ENCODE peak calls at places on chromosomes 7 and 10, in ten cellular contexts. One of them, this sample, is unnamed.

GRCh38 chr10:132575320-132576201 is 38.0 kb downstream of the INPP5A start:
- DNase-seq in GM12891: peak; percentile 46
- DNase-seq in IMR-90: peak; percentile 91
- DNase-seq in Right ventricle myocardium inferior: peak; percentile 76
- DNase-seq in A172: peak; percentile 60
- DNase-seq in Kasumi-1: peak; percentile 95
- DNase-seq in foreskin melanocyte: no peak
- DNase-seq in EH: peak; percentile 96
- DNase-seq in Calu3: peak; percentile 68
- DNase-seq in NCI-H1105 treated with DMSO at 0.1 percent for 48 hours: no peak
- DNase-seq in this sample: peak; percentile 84

GRCh38 chr7:116433246-116433645 is 66.3 kb upstream of the CAV2 start:
- DNase-seq in GM12891: no peak
- DNase-seq in IMR-90: no peak
- DNase-seq in Right ventricle myocardium inferior: no peak
- DNase-seq in A172: no peak
- DNase-seq in Kasumi-1: no peak
- DNase-seq in foreskin melanocyte: no peak
- DNase-seq in EH: peak; percentile 57
- DNase-seq in Calu3: no peak
- DNase-seq in NCI-H1105 treated with DMSO at 0.1 percent for 48 hours: no peak
- DNase-seq in this sample: no peak

GRCh38 chr10:113735913-113736312 is 15.6 kb upstream of the PLEKHS1 start:
- DNase-seq in GM12891: no peak
- DNase-seq in IMR-90: no peak
- DNase-seq in Right ventricle myocardium inferior: no peak
- DNase-seq in A172: no peak
- DNase-seq in Kasumi-1: no peak
- DNase-seq in foreskin melanocyte: no peak
- DNase-seq in EH: peak; percentile 22
- DNase-seq in Calu3: peak; percentile 27
- DNase-seq in NCI-H1105 treated with DMSO at 0.1 percent for 48 hours: peak; percentile 69
- DNase-seq in this sample: no peak

GRCh38 chr7:151252961-151253691 is 4.6 kb upstream of the SMARCD3 start:
- DNase-seq in GM12891: no peak
- DNase-seq in IMR-90: no peak
- DNase-seq in Right ventricle myocardium inferior: peak; percentile 50
- DNase-seq in A172: no peak
- DNase-seq in Kasumi-1: no peak
- DNase-seq in foreskin melanocyte: no peak
- DNase-seq in EH: peak; percentile 32
- DNase-seq in Calu3: no peak
- DNase-seq in NCI-H1105 treated with DMSO at 0.1 percent for 48 hours: no peak
- DNase-seq in this sample: no peak

GRCh38 chr10:19325581-19325980 is 277.0 kb downstream of the MALRD1 start:
- DNase-seq in GM12891: no peak
- DNase-seq in IMR-90: peak; percentile 15
- DNase-seq in Right ventricle myocardium inferior: no peak
- DNase-seq in A172: peak; percentile 18
- DNase-seq in Kasumi-1: no peak
- DNase-seq in foreskin melanocyte: no peak
- DNase-seq in EH: no peak
- DNase-seq in Calu3: no peak
- DNase-seq in NCI-H1105 treated with DMSO at 0.1 percent for 48 hours: no peak
- DNase-seq in this sample: no peak

GRCh38 chr10:91520657-91521056 is 110.5 kb downstream of the HECTD2 start:
- DNase-seq in GM12891: no peak
- DNase-seq in IMR-90: no peak
- DNase-seq in Right ventricle myocardium inferior: no peak
- DNase-seq in A172: no peak
- DNase-seq in Kasumi-1: peak; percentile 40
- DNase-seq in foreskin melanocyte: no peak
- DNase-seq in EH: no peak
- DNase-seq in Calu3: no peak
- DNase-seq in NCI-H1105 treated with DMSO at 0.1 percent for 48 hours: no peak
- DNase-seq in this sample: no peak

GRCh38 chr7:75944507-75944906 is 29.6 kb downstream of the POR start:
- DNase-seq in GM12891: no peak
- DNase-seq in IMR-90: no peak
- DNase-seq in Right ventricle myocardium inferior: no peak
- DNase-seq in A172: no peak
- DNase-seq in Kasumi-1: no peak
- DNase-seq in foreskin melanocyte: no peak
- DNase-seq in EH: no peak
- DNase-seq in Calu3: no peak
- DNase-seq in NCI-H1105 treated with DMSO at 0.1 percent for 48 hours: no peak
- DNase-seq in this sample: no peak

GRCh38 chr7:81846398-81846797 is 76.6 kb upstream of the HGF start:
- DNase-seq in GM12891: no peak
- DNase-seq in IMR-90: peak; percentile 74
- DNase-seq in Right ventricle myocardium inferior: no peak
- DNase-seq in A172: no peak
- DNase-seq in Kasumi-1: peak; percentile 93
- DNase-seq in foreskin melanocyte: peak; percentile 56
- DNase-seq in EH: peak; percentile 65
- DNase-seq in Calu3: no peak
- DNase-seq in NCI-H1105 treated with DMSO at 0.1 percent for 48 hours: no peak
- DNase-seq in this sample: no peak

GRCh38 chr10:86666538-86666937 is 1.8 kb upstream of the LDB3 start:
- DNase-seq in GM12891: no peak
- DNase-seq in IMR-90: no peak
- DNase-seq in Right ventricle myocardium inferior: peak; percentile 80
- DNase-seq in A172: no peak
- DNase-seq in Kasumi-1: no peak
- DNase-seq in foreskin melanocyte: no peak
- DNase-seq in EH: no peak
- DNase-seq in Calu3: no peak
- DNase-seq in NCI-H1105 treated with DMSO at 0.1 percent for 48 hours: no peak
- DNase-seq in this sample: no peak

GRCh38 chr10:118301211-118301610 is 40.9 kb downstream of the FAM204A start:
- DNase-seq in GM12891: no peak
- DNase-seq in IMR-90: no peak
- DNase-seq in Right ventricle myocardium inferior: no peak
- DNase-seq in A172: no peak
- DNase-seq in Kasumi-1: no peak
- DNase-seq in foreskin melanocyte: no peak
- DNase-seq in EH: no peak
- DNase-seq in Calu3: no peak
- DNase-seq in NCI-H1105 treated with DMSO at 0.1 percent for 48 hours: no peak
- DNase-seq in this sample: no peak

GRCh38 chr7:39459606-39460090 is 106.6 kb upstream of the YAE1 start:
- DNase-seq in GM12891: no peak
- DNase-seq in IMR-90: no peak
- DNase-seq in Right ventricle myocardium inferior: no peak
- DNase-seq in A172: no peak
- DNase-seq in Kasumi-1: no peak
- DNase-seq in foreskin melanocyte: peak; percentile 78
- DNase-seq in EH: no peak
- DNase-seq in Calu3: no peak
- DNase-seq in NCI-H1105 treated with DMSO at 0.1 percent for 48 hours: no peak
- DNase-seq in this sample: no peak

GRCh38 chr7:4683884-4684565 is 1.9 kb downstream of the FOXK1 start:
- DNase-seq in GM12891: no peak
- DNase-seq in IMR-90: peak; percentile 87
- DNase-seq in Right ventricle myocardium inferior: peak; percentile 80
- DNase-seq in A172: peak; percentile 85
- DNase-seq in Kasumi-1: no peak
- DNase-seq in foreskin melanocyte: peak; percentile 52
- DNase-seq in EH: peak; percentile 83
- DNase-seq in Calu3: peak; percentile 60
- DNase-seq in NCI-H1105 treated with DMSO at 0.1 percent for 48 hours: no peak
- DNase-seq in this sample: peak; percentile 87

GRCh38 chr7:99380823-99381663 is 6.5 kb downstream of the ARPC1B start:
- DNase-seq in GM12891: peak; percentile 76
- DNase-seq in IMR-90: no peak
- DNase-seq in Right ventricle myocardium inferior: peak; percentile 73
- DNase-seq in A172: peak; percentile 69
- DNase-seq in Kasumi-1: no peak
- DNase-seq in foreskin melanocyte: peak; percentile 81
- DNase-seq in EH: no peak
- DNase-seq in Calu3: no peak
- DNase-seq in NCI-H1105 treated with DMSO at 0.1 percent for 48 hours: no peak
- DNase-seq in this sample: peak; percentile 69

GRCh38 chr7:114715907-114716306 is 206.0 kb upstream of the MDFIC start:
- DNase-seq in GM12891: no peak
- DNase-seq in IMR-90: peak; percentile 61
- DNase-seq in Right ventricle myocardium inferior: no peak
- DNase-seq in A172: peak; percentile 40
- DNase-seq in Kasumi-1: no peak
- DNase-seq in foreskin melanocyte: peak; percentile 50
- DNase-seq in EH: peak; percentile 6
- DNase-seq in Calu3: no peak
- DNase-seq in NCI-H1105 treated with DMSO at 0.1 percent for 48 hours: no peak
- DNase-seq in this sample: no peak

GRCh38 chr10:11180228-11180627 is 162.6 kb downstream of the CELF2 start:
- DNase-seq in GM12891: no peak
- DNase-seq in IMR-90: no peak
- DNase-seq in Right ventricle myocardium inferior: no peak
- DNase-seq in A172: no peak
- DNase-seq in Kasumi-1: peak; percentile 100
- DNase-seq in foreskin melanocyte: no peak
- DNase-seq in EH: no peak
- DNase-seq in Calu3: no peak
- DNase-seq in NCI-H1105 treated with DMSO at 0.1 percent for 48 hours: no peak
- DNase-seq in this sample: no peak

GRCh38 chr7:2603388-2603965 is 28.3 kb upstream of the TTYH3 start:
- DNase-seq in GM12891: no peak
- DNase-seq in IMR-90: no peak
- DNase-seq in Right ventricle myocardium inferior: no peak
- DNase-seq in A172: no peak
- DNase-seq in Kasumi-1: no peak
- DNase-seq in foreskin melanocyte: no peak
- DNase-seq in EH: no peak
- DNase-seq in Calu3: no peak
- DNase-seq in NCI-H1105 treated with DMSO at 0.1 percent for 48 hours: no peak
- DNase-seq in this sample: no peak

GRCh38 chr7:38330861-38331709 is 57.6 kb upstream of the TARP start:
- DNase-seq in GM12891: no peak
- DNase-seq in IMR-90: no peak
- DNase-seq in Right ventricle myocardium inferior: no peak
- DNase-seq in A172: no peak
- DNase-seq in Kasumi-1: peak; percentile 54
- DNase-seq in foreskin melanocyte: no peak
- DNase-seq in EH: no peak
- DNase-seq in Calu3: no peak
- DNase-seq in NCI-H1105 treated with DMSO at 0.1 percent for 48 hours: no peak
- DNase-seq in this sample: no peak

GRCh38 chr7:107715531-107715930 is 28.4 kb upstream of the CBLL1 start:
- DNase-seq in GM12891: no peak
- DNase-seq in IMR-90: peak; percentile 57
- DNase-seq in Right ventricle myocardium inferior: no peak
- DNase-seq in A172: peak; percentile 38
- DNase-seq in Kasumi-1: no peak
- DNase-seq in foreskin melanocyte: no peak
- DNase-seq in EH: peak; percentile 13
- DNase-seq in Calu3: no peak
- DNase-seq in NCI-H1105 treated with DMSO at 0.1 percent for 48 hours: no peak
- DNase-seq in this sample: no peak

GRCh38 chr7:78677391-78677790 is 776.1 kb downstream of the MAGI2 start:
- DNase-seq in GM12891: no peak
- DNase-seq in IMR-90: peak; percentile 64
- DNase-seq in Right ventricle myocardium inferior: no peak
- DNase-seq in A172: no peak
- DNase-seq in Kasumi-1: no peak
- DNase-seq in foreskin melanocyte: peak; percentile 29
- DNase-seq in EH: peak; percentile 74
- DNase-seq in Calu3: no peak
- DNase-seq in NCI-H1105 treated with DMSO at 0.1 percent for 48 hours: no peak
- DNase-seq in this sample: no peak

GRCh38 chr7:17822557-17823173 is 117.6 kb downstream of the SNX13 start:
- DNase-seq in GM12891: no peak
- DNase-seq in IMR-90: no peak
- DNase-seq in Right ventricle myocardium inferior: no peak
- DNase-seq in A172: no peak
- DNase-seq in Kasumi-1: no peak
- DNase-seq in foreskin melanocyte: no peak
- DNase-seq in EH: no peak
- DNase-seq in Calu3: no peak
- DNase-seq in NCI-H1105 treated with DMSO at 0.1 percent for 48 hours: no peak
- DNase-seq in this sample: no peak

GRCh38 chr10:62183857-62184805 is 84.5 kb downstream of the RTKN2 start:
- DNase-seq in GM12891: no peak
- DNase-seq in IMR-90: no peak
- DNase-seq in Right ventricle myocardium inferior: no peak
- DNase-seq in A172: no peak
- DNase-seq in Kasumi-1: no peak
- DNase-seq in foreskin melanocyte: no peak
- DNase-seq in EH: no peak
- DNase-seq in Calu3: no peak
- DNase-seq in NCI-H1105 treated with DMSO at 0.1 percent for 48 hours: no peak
- DNase-seq in this sample: no peak